ENCODE peak calls at places on chromosome 1, in ten cellular contexts. M, R, T, V, I, H, E, Y, C and Z are unnamed samples.

GRCh38 chr1:1857096-1857703 is 33.7 kb downstream of the GNB1 start:
- DNase-seq in M (no peak), R (no peak), T (no peak), V (no peak), I (no peak), H (no peak), E (no peak), Y (no peak), C (no peak), Z (no peak)

GRCh38 chr1:18941221-18942141 is 15.0 kb downstream of the IFFO2 start:
- DNase-seq in M (no peak), R (peak), T (peak), V (no peak), I (no peak), H (peak), E (no peak), Y (no peak), C (peak), Z (no peak)

GRCh38 chr1:183385746-183386145 is 32.4 kb downstream of the NMNAT2 start:
- DNase-seq in M (no peak), R (no peak), T (no peak), V (peak), I (no peak), H (no peak), E (no peak), Y (peak), C (no peak), Z (no peak)

GRCh38 chr1:9724706-9725476 is 73.4 kb downstream of the PIK3CD start:
- DNase-seq in M (peak), R (no peak), T (peak), V (peak), I (peak), H (no peak), E (peak), Y (peak), C (no peak), Z (no peak)

GRCh38 chr1:180502361-180503273 is at the start of gene ACBD6:
- DNase-seq in M (peak), R (peak), T (peak), V (peak), I (peak), H (peak), E (peak), Y (peak), C (peak), Z (peak)

GRCh38 chr1:36207339-36207738 is 16.9 kb upstream of the THRAP3 start:
- DNase-seq in M (no peak), R (peak), T (no peak), V (no peak), I (no peak), H (peak), E (no peak), Y (peak), C (peak), Z (peak)

GRCh38 chr1:77037990-77038389 is 170.7 kb downstream of the ST6GALNAC5 start:
- DNase-seq in M (no peak), R (no peak), T (no peak), V (no peak), I (no peak), H (no peak), E (no peak), Y (peak), C (peak), Z (no peak)

GRCh38 chr1:234610582-234611152 is 689 bp upstream of the IRF2BP2 start:
- DNase-seq in M (peak), R (peak), T (peak), V (peak), I (peak), H (peak), E (peak), Y (peak), C (peak), Z (peak)